ENCODE peak calls at places on chromosomes 13 and 19, in six cellular contexts. One of them, this sample, is unnamed.

GRCh38 chr19:56507446-56508281 is at the start of gene ZNF471:
- DNase-seq in astrocyte: peak; percentile 96
- DNase-seq in ovary: peak; percentile 99
- DNase-seq in testis: peak; percentile 99
- DNase-seq in cardiac fibroblast: peak; percentile 99
- DNase-seq in IMR-90: peak; percentile 98
- DNase-seq in this sample: peak; percentile 92

GRCh38 chr13:86725105-86725504 is 925.9 kb upstream of the SLITRK6 start:
- DNase-seq in astrocyte: no peak
- DNase-seq in ovary: no peak
- DNase-seq in testis: no peak
- DNase-seq in cardiac fibroblast: no peak
- DNase-seq in IMR-90: no peak
- DNase-seq in this sample: no peak

GRCh38 chr13:48403151-48403631 is 9.7 kb downstream of the LPAR6 start:
- DNase-seq in IMR-90: peak; percentile 18
- DNase-seq in testis: no peak
- DNase-seq in astrocyte: no peak
- DNase-seq in ovary: no peak
- DNase-seq in cardiac fibroblast: peak; percentile 52
- DNase-seq in this sample: no peak

GRCh38 chr13:43939149-43939548 is 59.4 kb downstream of the LACC1 start:
- DNase-seq in cardiac fibroblast: no peak
- DNase-seq in IMR-90: no peak
- DNase-seq in ovary: no peak
- DNase-seq in testis: peak; percentile 80
- DNase-seq in astrocyte: no peak
- DNase-seq in this sample: no peak

GRCh38 chr13:114025432-114026127 is 51.7 kb upstream of the C13orf46 start:
- DNase-seq in testis: peak; percentile 46
- DNase-seq in ovary: peak; percentile 77
- DNase-seq in cardiac fibroblast: peak; percentile 75
- DNase-seq in astrocyte: peak; percentile 69
- DNase-seq in IMR-90: peak; percentile 78
- DNase-seq in this sample: peak; percentile 27

GRCh38 chr19:330503-330902 is 14.1 kb downstream of the MIER2 start:
- DNase-seq in astrocyte: no peak
- DNase-seq in testis: no peak
- DNase-seq in ovary: no peak
- DNase-seq in cardiac fibroblast: no peak
- DNase-seq in IMR-90: no peak
- DNase-seq in this sample: no peak

GRCh38 chr13:24997367-24997967 is 98.5 kb upstream of the PABPC3 start:
- DNase-seq in testis: peak; percentile 54
- DNase-seq in IMR-90: peak; percentile 27
- DNase-seq in astrocyte: no peak
- DNase-seq in cardiac fibroblast: peak; percentile 45
- DNase-seq in ovary: no peak
- DNase-seq in this sample: peak; percentile 17

GRCh38 chr19:40236366-40236765 is 9.9 kb upstream of the CCNP start:
- DNase-seq in astrocyte: no peak
- DNase-seq in IMR-90: no peak
- DNase-seq in cardiac fibroblast: no peak
- DNase-seq in ovary: no peak
- DNase-seq in testis: no peak
- DNase-seq in this sample: no peak

GRCh38 chr13:98405107-98405571 is 171.8 kb downstream of the STK24 start:
- DNase-seq in ovary: no peak
- DNase-seq in cardiac fibroblast: peak; percentile 72
- DNase-seq in testis: no peak
- DNase-seq in IMR-90: no peak
- DNase-seq in astrocyte: peak; percentile 10
- DNase-seq in this sample: no peak

GRCh38 chr13:52929826-52930225 is 81.4 kb upstream of the PCDH8 start:
- DNase-seq in astrocyte: no peak
- DNase-seq in IMR-90: no peak
- DNase-seq in testis: no peak
- DNase-seq in cardiac fibroblast: no peak
- DNase-seq in ovary: no peak
- DNase-seq in this sample: no peak

GRCh38 chr13:100209857-100210580 is 121.1 kb downstream of the PCCA start:
- DNase-seq in astrocyte: peak; percentile 85
- DNase-seq in testis: no peak
- DNase-seq in IMR-90: peak; percentile 82
- DNase-seq in ovary: no peak
- DNase-seq in cardiac fibroblast: peak; percentile 56
- DNase-seq in this sample: peak; percentile 37

GRCh38 chr19:44585371-44586141 is 27.8 kb upstream of the IGSF23 start:
- DNase-seq in cardiac fibroblast: peak; percentile 60
- DNase-seq in testis: no peak
- DNase-seq in astrocyte: peak; percentile 49
- DNase-seq in IMR-90: peak; percentile 53
- DNase-seq in ovary: no peak
- DNase-seq in this sample: no peak

GRCh38 chr19:53870485-53870844 is 2.8 kb downstream of the MYADM start:
- DNase-seq in IMR-90: no peak
- DNase-seq in testis: peak; percentile 38
- DNase-seq in ovary: no peak
- DNase-seq in astrocyte: no peak
- DNase-seq in cardiac fibroblast: no peak
- DNase-seq in this sample: no peak

GRCh38 chr13:114115191-114115671 is 17.2 kb downstream of the RASA3 start:
- DNase-seq in ovary: peak; percentile 23
- DNase-seq in testis: peak; percentile 18
- DNase-seq in cardiac fibroblast: peak; percentile 80
- DNase-seq in IMR-90: peak; percentile 94
- DNase-seq in astrocyte: peak; percentile 89
- DNase-seq in this sample: no peak

GRCh38 chr13:43572601-43573360 is 214.0 kb downstream of the ENOX1 start:
- DNase-seq in testis: no peak
- DNase-seq in IMR-90: peak; percentile 25
- DNase-seq in cardiac fibroblast: no peak
- DNase-seq in astrocyte: peak; percentile 45
- DNase-seq in ovary: no peak
- DNase-seq in this sample: no peak

GRCh38 chr13:93552596-93552995 is 326.0 kb downstream of the GPC6 start:
- DNase-seq in ovary: no peak
- DNase-seq in IMR-90: no peak
- DNase-seq in cardiac fibroblast: no peak
- DNase-seq in astrocyte: no peak
- DNase-seq in testis: no peak
- DNase-seq in this sample: no peak

GRCh38 chr19:42315024-42315423 is 1.9 kb downstream of the TMEM145 start:
- DNase-seq in testis: no peak
- DNase-seq in cardiac fibroblast: no peak
- DNase-seq in astrocyte: no peak
- DNase-seq in ovary: no peak
- DNase-seq in IMR-90: no peak
- DNase-seq in this sample: no peak

GRCh38 chr19:42313096-42313839 is at the start of gene TMEM145:
- DNase-seq in astrocyte: peak; percentile 41
- DNase-seq in testis: peak; percentile 68
- DNase-seq in cardiac fibroblast: peak; percentile 44
- DNase-seq in ovary: peak; percentile 59
- DNase-seq in IMR-90: peak; percentile 52
- DNase-seq in this sample: no peak

GRCh38 chr19:42311612-42312160 is 1.4 kb upstream of the TMEM145 start:
- DNase-seq in testis: no peak
- DNase-seq in cardiac fibroblast: no peak
- DNase-seq in astrocyte: no peak
- DNase-seq in ovary: no peak
- DNase-seq in IMR-90: no peak
- DNase-seq in this sample: no peak

GRCh38 chr19:42312370-42312769 is 739 bp upstream of the TMEM145 start:
- DNase-seq in IMR-90: no peak
- DNase-seq in cardiac fibroblast: no peak
- DNase-seq in ovary: no peak
- DNase-seq in astrocyte: no peak
- DNase-seq in testis: no peak
- DNase-seq in this sample: no peak

DNA sequence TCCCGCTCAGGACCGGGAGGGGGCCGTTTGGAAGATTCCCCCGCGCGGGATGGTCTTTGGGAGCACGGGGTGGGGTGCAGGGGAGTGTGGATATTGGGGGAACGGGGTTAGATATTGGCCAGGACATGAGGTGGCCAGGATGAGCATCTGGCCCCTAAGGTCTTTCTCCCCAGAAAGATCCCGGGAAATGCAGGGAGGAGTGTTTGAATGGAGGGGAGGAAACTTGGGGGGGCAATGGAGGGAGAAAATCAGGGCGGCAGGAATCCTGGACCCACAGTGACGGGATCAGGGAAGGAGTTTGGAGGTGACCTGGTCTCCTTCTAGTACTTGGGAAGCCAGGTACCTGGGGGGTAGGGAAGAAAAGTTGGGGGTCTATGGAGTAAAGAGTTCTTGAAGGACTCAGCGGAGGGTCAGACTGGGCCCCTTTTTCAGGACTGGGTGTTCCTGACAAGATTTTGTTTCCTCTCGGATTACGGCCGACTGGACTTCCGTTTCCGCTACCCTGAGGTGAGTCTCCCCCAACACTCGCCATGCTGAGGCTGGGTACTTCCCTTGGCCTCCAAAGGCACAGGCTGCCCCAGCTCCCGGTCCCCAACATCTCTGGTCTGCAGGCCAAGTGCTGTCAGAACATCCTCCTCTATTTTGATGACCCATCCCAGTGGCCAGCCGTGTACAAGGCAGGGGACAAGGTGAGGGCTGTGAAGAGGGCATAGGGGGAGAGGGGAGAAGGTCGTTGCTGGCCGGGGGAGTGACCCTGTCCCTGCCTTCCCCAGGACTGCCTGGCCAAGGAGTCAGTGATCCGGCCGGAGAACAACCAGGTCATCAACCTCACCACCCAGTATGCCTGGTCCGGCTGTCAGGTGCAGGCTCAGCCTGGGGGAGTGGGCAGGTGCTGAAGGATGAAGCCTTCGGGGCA is 989 bp downstream of the TMEM145 start:
- DNase-seq in astrocyte: no peak
- DNase-seq in ovary: no peak
- DNase-seq in cardiac fibroblast: no peak
- DNase-seq in IMR-90: no peak
- DNase-seq in testis: no peak
- DNase-seq in this sample: no peak
- H3K4me3 ChIP-seq in astrocyte: no peak overlapping the region
- H3K4me3 ChIP-seq in ovary: no peak overlapping the region
- H3K4me3 ChIP-seq in cardiac fibroblast: no peak overlapping the region
- H3K4me3 ChIP-seq in IMR-90: no peak overlapping the region
- H3K4me3 ChIP-seq in testis: peak overlapping the region; percentile 53
- H3K4me3 ChIP-seq in this sample: peak overlapping the region; percentile 43

DNA sequence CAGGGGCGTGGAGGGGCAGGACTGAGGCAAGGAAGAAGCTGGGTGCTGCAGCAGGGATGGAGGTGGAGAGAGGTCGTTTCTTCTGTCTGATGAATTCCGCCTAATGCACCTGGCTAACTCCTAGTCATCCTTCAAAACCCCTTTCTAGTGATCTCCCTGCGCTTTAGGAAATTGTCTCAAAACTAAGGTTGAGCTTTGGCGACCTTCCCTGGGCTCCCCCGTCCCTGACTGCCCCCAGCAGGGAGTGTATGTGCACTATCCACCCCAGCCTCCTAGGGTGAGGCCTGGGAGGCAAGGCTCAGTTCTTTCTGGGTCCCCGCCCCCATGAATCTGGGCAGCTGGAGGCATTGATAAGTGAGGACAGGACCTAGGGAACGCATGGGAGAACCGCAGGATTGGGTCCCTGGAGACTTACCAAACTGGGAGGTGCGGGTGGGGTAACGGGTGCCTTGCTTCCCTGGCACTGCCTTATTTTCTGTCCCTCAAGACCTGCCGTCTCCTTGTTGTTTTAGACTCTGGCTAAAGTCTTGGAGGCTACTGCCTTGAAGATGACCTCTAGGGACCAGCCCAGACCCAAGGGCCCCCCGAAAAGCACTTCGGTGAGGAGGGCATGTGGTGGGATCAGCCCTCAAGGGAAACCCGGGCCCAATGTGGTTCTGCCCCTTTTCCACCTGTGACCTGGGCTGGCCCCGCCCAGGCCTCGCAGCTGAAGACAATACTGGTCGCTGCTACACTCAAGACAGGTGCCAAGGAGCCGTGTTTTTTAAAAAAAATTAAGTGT is 512 bp downstream of the TLE6 start:
- DNase-seq in testis: no peak
- DNase-seq in cardiac fibroblast: peak; percentile 16
- DNase-seq in astrocyte: no peak
- DNase-seq in IMR-90: no peak
- DNase-seq in ovary: no peak
- DNase-seq in this sample: no peak
- H3K4me3 ChIP-seq in testis: peak overlapping the region; percentile 33
- H3K4me3 ChIP-seq in cardiac fibroblast: peak overlapping the region; percentile 33
- H3K4me3 ChIP-seq in astrocyte: no peak overlapping the region
- H3K4me3 ChIP-seq in IMR-90: no peak overlapping the region
- H3K4me3 ChIP-seq in ovary: no peak overlapping the region
- H3K4me3 ChIP-seq in this sample: peak overlapping the region; percentile 55

DNA sequence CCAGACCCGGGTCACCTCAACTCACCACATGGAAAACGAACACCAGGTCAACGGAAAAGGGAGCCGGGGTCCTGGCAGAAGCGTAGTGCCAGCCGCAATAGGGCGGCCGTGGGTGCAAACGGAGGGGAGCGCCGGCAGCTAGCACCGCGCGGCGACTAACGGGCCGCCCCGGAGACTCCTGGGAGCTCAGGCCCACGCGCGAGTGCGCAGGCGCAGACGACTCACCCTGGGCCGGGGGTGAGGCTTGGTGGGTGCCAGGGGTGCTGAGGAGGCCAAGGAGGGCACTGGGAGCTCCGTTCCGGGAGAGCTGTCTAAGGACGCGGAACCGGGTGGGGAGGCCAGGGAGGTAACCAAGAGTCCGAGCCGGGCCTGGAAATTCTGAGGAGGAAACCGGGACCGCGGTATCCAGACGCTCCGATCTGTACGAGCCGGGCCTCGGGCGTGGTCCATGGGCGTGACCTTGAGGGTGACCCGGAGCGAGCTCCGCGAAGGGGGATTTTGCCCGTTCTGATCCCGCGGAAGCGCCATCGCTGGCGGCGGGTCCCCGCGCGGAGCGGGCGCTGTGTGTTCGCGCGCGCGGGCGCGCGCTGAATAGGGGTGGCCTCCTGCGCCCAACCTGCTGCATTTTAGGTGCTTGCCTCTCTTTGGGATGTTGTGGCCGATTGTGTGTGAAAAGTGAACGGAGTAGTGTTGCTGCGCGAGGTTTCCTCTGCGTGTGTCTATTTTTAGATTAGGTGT is at the start of gene ZNF382:
- DNase-seq in testis: peak; percentile 82
- DNase-seq in ovary: peak; percentile 79
- DNase-seq in IMR-90: peak; percentile 41
- DNase-seq in cardiac fibroblast: peak; percentile 69
- DNase-seq in astrocyte: peak; percentile 46
- DNase-seq in this sample: no peak
- H3K4me3 ChIP-seq in testis: peak within 1 kb of the TSS; percentile 84
- H3K4me3 ChIP-seq in ovary: peak within 1 kb of the TSS; percentile 67
- H3K4me3 ChIP-seq in IMR-90: peak within 1 kb of the TSS; percentile 96
- H3K4me3 ChIP-seq in cardiac fibroblast: peak within 1 kb of the TSS; percentile 83
- H3K4me3 ChIP-seq in astrocyte: peak within 1 kb of the TSS; percentile 91
- H3K4me3 ChIP-seq in this sample: peak within 1 kb of the TSS; percentile 69

DNA sequence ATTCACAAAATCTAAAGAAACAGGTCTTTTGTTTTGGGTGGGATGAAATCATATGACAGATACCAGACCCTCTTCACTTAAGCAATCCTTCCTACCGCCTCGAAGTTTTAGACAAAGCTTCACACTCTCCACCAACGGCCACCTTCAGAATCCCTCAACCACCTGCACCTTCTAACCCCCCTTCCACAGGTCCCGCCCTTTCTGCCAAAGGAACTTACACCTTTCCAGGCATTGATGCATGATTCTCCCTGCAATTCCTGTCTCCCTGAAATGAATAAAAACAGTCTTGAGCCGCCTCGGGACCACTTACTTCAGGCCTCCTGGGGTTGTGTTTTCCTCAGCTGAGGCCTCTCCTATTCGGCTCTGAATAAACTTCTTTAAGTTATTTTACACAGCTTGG is 869 bp downstream of the ZNF433 start:
- DNase-seq in IMR-90: no peak
- DNase-seq in ovary: no peak
- DNase-seq in astrocyte: no peak
- DNase-seq in testis: no peak
- DNase-seq in cardiac fibroblast: peak; percentile 16
- DNase-seq in this sample: no peak
- H3K4me3 ChIP-seq in IMR-90: peak overlapping the region; percentile 90
- H3K4me3 ChIP-seq in ovary: peak overlapping the region; percentile 71
- H3K4me3 ChIP-seq in astrocyte: peak overlapping the region; percentile 70
- H3K4me3 ChIP-seq in testis: peak overlapping the region; percentile 91
- H3K4me3 ChIP-seq in cardiac fibroblast: peak overlapping the region; percentile 87
- H3K4me3 ChIP-seq in this sample: peak overlapping the region; percentile 56

This sample was measured in HFF-Myc.